ENCODE peak calls at places on chromosome 14, in nine cellular contexts. One of them, this sample, is unnamed.

GRCh38 chr14:52703225-52703624 is 3.8 kb upstream of the PSMC6 start:
- DNase-seq in M059J: peak
- DNase-seq in ureter: no peak
- DNase-seq in NCI-H1930: no peak
- DNase-seq in stomach: peak
- DNase-seq in Daoy: peak
- DNase-seq in LoVo: peak
- DNase-seq in T-helper 9 cell: no peak
- DNase-seq in AG10803: peak
- DNase-seq in this sample: no peak

GRCh38 chr14:104199266-104199665 is 60.9 kb downstream of the KIF26A start:
- DNase-seq in NCI-H1930: no peak
- DNase-seq in T-helper 9 cell: no peak
- DNase-seq in AG10803: no peak
- DNase-seq in M059J: no peak
- DNase-seq in Daoy: no peak
- DNase-seq in stomach: no peak
- DNase-seq in ureter: no peak
- DNase-seq in LoVo: no peak
- DNase-seq in this sample: no peak

GRCh38 chr14:87640553-87640952 is 352.4 kb downstream of the GALC start:
- DNase-seq in T-helper 9 cell: no peak
- DNase-seq in Daoy: no peak
- DNase-seq in AG10803: no peak
- DNase-seq in stomach: no peak
- DNase-seq in M059J: no peak
- DNase-seq in NCI-H1930: no peak
- DNase-seq in LoVo: no peak
- DNase-seq in ureter: no peak
- DNase-seq in this sample: no peak

GRCh38 chr14:105537580-105538474 is 11.4 kb downstream of the TMEM121 start:
- DNase-seq in AG10803: no peak
- DNase-seq in NCI-H1930: no peak
- DNase-seq in Daoy: peak
- DNase-seq in stomach: peak
- DNase-seq in ureter: peak
- DNase-seq in T-helper 9 cell: peak
- DNase-seq in M059J: peak
- DNase-seq in LoVo: peak
- DNase-seq in this sample: peak

GRCh38 chr14:34843011-34843554 is 32.1 kb downstream of the BAZ1A start:
- DNase-seq in M059J: peak
- DNase-seq in ureter: peak
- DNase-seq in T-helper 9 cell: no peak
- DNase-seq in stomach: no peak
- DNase-seq in Daoy: peak
- DNase-seq in AG10803: peak
- DNase-seq in LoVo: peak
- DNase-seq in NCI-H1930: no peak
- DNase-seq in this sample: peak

GRCh38 chr14:104871656-104872468 is 6.8 kb downstream of the CEP170B start:
- DNase-seq in NCI-H1930: no peak
- DNase-seq in LoVo: no peak
- DNase-seq in AG10803: no peak
- DNase-seq in M059J: no peak
- DNase-seq in Daoy: no peak
- DNase-seq in ureter: no peak
- DNase-seq in stomach: no peak
- DNase-seq in T-helper 9 cell: no peak
- DNase-seq in this sample: no peak

GRCh38 chr14:34498684-34499412 is 36.8 kb upstream of the SPTSSA start:
- DNase-seq in ureter: no peak
- DNase-seq in M059J: peak
- DNase-seq in NCI-H1930: no peak
- DNase-seq in stomach: peak
- DNase-seq in T-helper 9 cell: no peak
- DNase-seq in Daoy: no peak
- DNase-seq in AG10803: no peak
- DNase-seq in LoVo: peak
- DNase-seq in this sample: no peak

GRCh38 chr14:101687756-101688546 is 73.6 kb upstream of the PPP2R5C start:
- DNase-seq in AG10803: no peak
- DNase-seq in Daoy: no peak
- DNase-seq in LoVo: no peak
- DNase-seq in NCI-H1930: no peak
- DNase-seq in stomach: no peak
- DNase-seq in ureter: no peak
- DNase-seq in M059J: no peak
- DNase-seq in T-helper 9 cell: no peak
- DNase-seq in this sample: no peak

GRCh38 chr14:91418387-91419043 is 895 bp upstream of the CCDC88C start:
- DNase-seq in AG10803: peak
- DNase-seq in M059J: peak
- DNase-seq in stomach: peak
- DNase-seq in Daoy: peak
- DNase-seq in T-helper 9 cell: peak
- DNase-seq in NCI-H1930: no peak
- DNase-seq in ureter: peak
- DNase-seq in LoVo: peak
- DNase-seq in this sample: peak

GRCh38 chr14:89767861-89768268 is 186.7 kb downstream of the EFCAB11 start:
- DNase-seq in stomach: no peak
- DNase-seq in NCI-H1930: no peak
- DNase-seq in Daoy: peak
- DNase-seq in T-helper 9 cell: peak
- DNase-seq in LoVo: no peak
- DNase-seq in M059J: peak
- DNase-seq in ureter: no peak
- DNase-seq in AG10803: peak
- DNase-seq in this sample: peak

GRCh38 chr14:100408350-100409015 is 85.3 kb downstream of the SLC25A47 start:
- DNase-seq in NCI-H1930: no peak
- DNase-seq in AG10803: no peak
- DNase-seq in M059J: peak
- DNase-seq in T-helper 9 cell: no peak
- DNase-seq in LoVo: no peak
- DNase-seq in stomach: no peak
- DNase-seq in ureter: no peak
- DNase-seq in Daoy: peak
- DNase-seq in this sample: peak

GRCh38 chr14:23514009-23514962 is 37.3 kb downstream of the ZFHX2 start:
- DNase-seq in stomach: no peak
- DNase-seq in ureter: no peak
- DNase-seq in NCI-H1930: no peak
- DNase-seq in T-helper 9 cell: no peak
- DNase-seq in M059J: no peak
- DNase-seq in LoVo: peak
- DNase-seq in AG10803: no peak
- DNase-seq in Daoy: no peak
- DNase-seq in this sample: no peak

GRCh38 chr14:30299915-30300314 is 259.0 kb upstream of the G2E3 start:
- DNase-seq in Daoy: no peak
- DNase-seq in NCI-H1930: no peak
- DNase-seq in stomach: no peak
- DNase-seq in LoVo: no peak
- DNase-seq in AG10803: no peak
- DNase-seq in ureter: no peak
- DNase-seq in M059J: no peak
- DNase-seq in T-helper 9 cell: no peak
- DNase-seq in this sample: no peak

GRCh38 chr14:53683229-53683628 is 273.4 kb downstream of the BMP4 start:
- DNase-seq in ureter: no peak
- DNase-seq in T-helper 9 cell: no peak
- DNase-seq in M059J: no peak
- DNase-seq in LoVo: peak
- DNase-seq in NCI-H1930: no peak
- DNase-seq in stomach: no peak
- DNase-seq in AG10803: no peak
- DNase-seq in Daoy: no peak
- DNase-seq in this sample: no peak

GRCh38 chr14:104792101-104792884 is 3.3 kb downstream of the AKT1 start:
- DNase-seq in Daoy: no peak
- DNase-seq in M059J: no peak
- DNase-seq in stomach: peak
- DNase-seq in AG10803: no peak
- DNase-seq in LoVo: no peak
- DNase-seq in NCI-H1930: no peak
- DNase-seq in T-helper 9 cell: no peak
- DNase-seq in ureter: no peak
- DNase-seq in this sample: no peak

GRCh38 chr14:47020500-47020899 is 368.9 kb upstream of the RPL10L start:
- DNase-seq in LoVo: no peak
- DNase-seq in AG10803: no peak
- DNase-seq in ureter: no peak
- DNase-seq in NCI-H1930: no peak
- DNase-seq in M059J: no peak
- DNase-seq in T-helper 9 cell: no peak
- DNase-seq in stomach: no peak
- DNase-seq in Daoy: no peak
- DNase-seq in this sample: no peak

GRCh38 chr14:97527993-97528392 is 730.8 kb downstream of the VRK1 start:
- DNase-seq in M059J: no peak
- DNase-seq in AG10803: no peak
- DNase-seq in NCI-H1930: no peak
- DNase-seq in T-helper 9 cell: no peak
- DNase-seq in ureter: no peak
- DNase-seq in Daoy: no peak
- DNase-seq in stomach: no peak
- DNase-seq in LoVo: no peak
- DNase-seq in this sample: no peak

GRCh38 chr14:92626041-92626440 is 112.5 kb downstream of the RIN3 start:
- DNase-seq in M059J: no peak
- DNase-seq in T-helper 9 cell: no peak
- DNase-seq in stomach: no peak
- DNase-seq in ureter: no peak
- DNase-seq in LoVo: no peak
- DNase-seq in Daoy: no peak
- DNase-seq in NCI-H1930: no peak
- DNase-seq in AG10803: peak
- DNase-seq in this sample: no peak

GRCh38 chr14:28709571-28710305 is 56.8 kb upstream of the FOXG1 start:
- DNase-seq in M059J: no peak
- DNase-seq in Daoy: no peak
- DNase-seq in ureter: no peak
- DNase-seq in T-helper 9 cell: no peak
- DNase-seq in stomach: no peak
- DNase-seq in LoVo: no peak
- DNase-seq in AG10803: no peak
- DNase-seq in NCI-H1930: no peak
- DNase-seq in this sample: no peak

GRCh38 chr14:25622752-25623151 is 572.8 kb upstream of the STXBP6 start:
- DNase-seq in LoVo: no peak
- DNase-seq in ureter: no peak
- DNase-seq in NCI-H1930: no peak
- DNase-seq in T-helper 9 cell: no peak
- DNase-seq in Daoy: no peak
- DNase-seq in stomach: no peak
- DNase-seq in M059J: no peak
- DNase-seq in AG10803: no peak
- DNase-seq in this sample: no peak

GRCh38 chr14:34501004-34501580 is 38.4 kb downstream of the EAPP start:
- DNase-seq in ureter: no peak
- DNase-seq in T-helper 9 cell: no peak
- DNase-seq in M059J: peak
- DNase-seq in stomach: no peak
- DNase-seq in Daoy: peak
- DNase-seq in AG10803: no peak
- DNase-seq in NCI-H1930: no peak
- DNase-seq in LoVo: no peak
- DNase-seq in this sample: no peak

GRCh38 chr14:80087411-80087810 is 123.9 kb downstream of the DIO2 start:
- DNase-seq in Daoy: no peak
- DNase-seq in T-helper 9 cell: no peak
- DNase-seq in ureter: no peak
- DNase-seq in stomach: no peak
- DNase-seq in M059J: no peak
- DNase-seq in AG10803: no peak
- DNase-seq in LoVo: no peak
- DNase-seq in NCI-H1930: no peak
- DNase-seq in this sample: no peak

GRCh38 chr14:101619484-101619883 is 58.2 kb downstream of the DIO3 start:
- DNase-seq in M059J: no peak
- DNase-seq in Daoy: no peak
- DNase-seq in LoVo: no peak
- DNase-seq in AG10803: no peak
- DNase-seq in NCI-H1930: no peak
- DNase-seq in T-helper 9 cell: no peak
- DNase-seq in stomach: no peak
- DNase-seq in ureter: no peak
- DNase-seq in this sample: no peak

This sample was measured in A172.